ENCODE peak calls at places on chromosomes 3 and 15, in seven cellular contexts. D is H1, O is IMR-90, A is H9, V is mesenchymal stem cell, P is neuronal stem cell, F is trophoblast cell. S is an unnamed sample.

GRCh38 chr15:80171787-80172186 is 19.0 kb downstream of the FAH start:
- DNase-seq in D (no peak), O (no peak), A (no peak), V (no peak), P (no peak), F (no peak), S (no peak)

GRCh38 chr15:91316123-91316522 is 216.1 kb downstream of the SV2B start:
- DNase-seq in D (no peak), O (no peak), A (no peak), V (no peak), P (no peak), F (no peak), S (no peak)

GRCh38 chr3:167851171-167851570 is 115.7 kb downstream of the SERPINI1 start:
- DNase-seq in D (no peak), O (peak), A (no peak), V (no peak), P (no peak), F (no peak), S (no peak)

GRCh38 chr3:43870110-43870509 is 179.4 kb downstream of the ABHD5 start:
- DNase-seq in D (no peak), O (peak), A (peak), V (peak), P (no peak), F (no peak), S (peak)

GRCh38 chr3:14352002-14352627 is 50.3 kb upstream of the SLC6A6 start:
- DNase-seq in D (peak), O (peak), A (peak), V (no peak), P (no peak), F (peak), S (peak)

GRCh38 chr3:47432673-47433072 is 43.1 kb downstream of the SCAP start:
- DNase-seq in D (no peak), O (no peak), A (no peak), V (no peak), P (no peak), F (no peak), S (no peak)

GRCh38 chr3:76724075-76724474 is 315.8 kb upstream of the ROBO2 start:
- DNase-seq in D (no peak), O (no peak), A (no peak), V (no peak), P (no peak), F (no peak), S (no peak)

GRCh38 chr15:67405208-67406191 is 115.4 kb upstream of the C15orf61 start:
- DNase-seq in D (no peak), O (peak), A (no peak), V (peak), P (no peak), F (no peak), S (no peak)

GRCh38 chr3:29453278-29453961 is 172.5 kb downstream of the RBMS3 start:
- DNase-seq in D (no peak), O (no peak), A (no peak), V (no peak), P (no peak), F (no peak), S (peak)

GRCh38 chr15:90126457-90127435 is 24.5 kb upstream of the IDH2 start:
- DNase-seq in D (peak), O (no peak), A (peak), V (no peak), P (no peak), F (peak), S (peak)

GRCh38 chr15:88975891-88976290 is 62.7 kb upstream of the MFGE8 start:
- DNase-seq in D (no peak), O (no peak), A (no peak), V (no peak), P (no peak), F (peak), S (no peak)

GRCh38 chr15:35925634-35926380 is 379.8 kb upstream of the DPH6 start:
- DNase-seq in D (no peak), O (peak), A (no peak), V (peak), P (no peak), F (peak), S (peak)

GRCh38 chr3:126197854-126198584 is 17.6 kb upstream of the ALDH1L1 start:
- DNase-seq in D (peak), O (peak), A (peak), V (peak), P (no peak), F (peak), S (peak)

GRCh38 chr3:105394177-105394576 is 27.5 kb downstream of the ALCAM start:
- DNase-seq in D (no peak), O (no peak), A (peak), V (peak), P (no peak), F (peak), S (peak)

GRCh38 chr3:53821631-53822068 is 24.6 kb downstream of the CHDH start:
- DNase-seq in D (no peak), O (peak), A (no peak), V (no peak), P (no peak), F (peak), S (no peak)

GRCh38 chr3:70342149-70342548 is 29.7 kb upstream of the MDFIC2 start:
- DNase-seq in D (no peak), O (no peak), A (no peak), V (no peak), P (no peak), F (no peak), S (no peak)

GRCh38 chr3:14424711-14425573 is 22.5 kb downstream of the SLC6A6 start:
- DNase-seq in D (no peak), O (peak), A (no peak), V (peak), P (no peak), F (no peak), S (peak)

GRCh38 chr15:39624806-39625205 is 43.9 kb downstream of the THBS1 start:
- DNase-seq in D (no peak), O (peak), A (no peak), V (peak), P (no peak), F (no peak), S (no peak)

GRCh38 chr3:134753999-134754742 is 40.9 kb upstream of the EPHB1 start:
- DNase-seq in D (peak), O (no peak), A (peak), V (no peak), P (no peak), F (no peak), S (peak)

GRCh38 chr3:43768594-43768993 is 77.9 kb downstream of the ABHD5 start:
- DNase-seq in D (no peak), O (peak), A (no peak), V (no peak), P (no peak), F (no peak), S (no peak)

GRCh38 chr3:176939022-176939817 is 258.1 kb downstream of the TBL1XR1 start:
- DNase-seq in D (no peak), O (peak), A (peak), V (peak), P (peak), F (peak), S (peak)

GRCh38 chr15:77650285-77650684 is 17.6 kb upstream of the LINGO1 start:
- DNase-seq in D (peak), O (no peak), A (peak), V (no peak), P (peak), F (no peak), S (peak)

GRCh38 chr15:77656294-77656693 is 23.6 kb upstream of the LINGO1 start:
- DNase-seq in D (no peak), O (no peak), A (no peak), V (no peak), P (no peak), F (no peak), S (no peak)

GRCh38 chr15:77654975-77655374 is 22.3 kb upstream of the LINGO1 start:
- DNase-seq in D (peak), O (no peak), A (peak), V (peak), P (no peak), F (no peak), S (peak)

GRCh38 chr15:77657629-77658238 is 25.0 kb upstream of the LINGO1 start:
- DNase-seq in D (no peak), O (no peak), A (no peak), V (no peak), P (no peak), F (no peak), S (no peak)

DNA sequence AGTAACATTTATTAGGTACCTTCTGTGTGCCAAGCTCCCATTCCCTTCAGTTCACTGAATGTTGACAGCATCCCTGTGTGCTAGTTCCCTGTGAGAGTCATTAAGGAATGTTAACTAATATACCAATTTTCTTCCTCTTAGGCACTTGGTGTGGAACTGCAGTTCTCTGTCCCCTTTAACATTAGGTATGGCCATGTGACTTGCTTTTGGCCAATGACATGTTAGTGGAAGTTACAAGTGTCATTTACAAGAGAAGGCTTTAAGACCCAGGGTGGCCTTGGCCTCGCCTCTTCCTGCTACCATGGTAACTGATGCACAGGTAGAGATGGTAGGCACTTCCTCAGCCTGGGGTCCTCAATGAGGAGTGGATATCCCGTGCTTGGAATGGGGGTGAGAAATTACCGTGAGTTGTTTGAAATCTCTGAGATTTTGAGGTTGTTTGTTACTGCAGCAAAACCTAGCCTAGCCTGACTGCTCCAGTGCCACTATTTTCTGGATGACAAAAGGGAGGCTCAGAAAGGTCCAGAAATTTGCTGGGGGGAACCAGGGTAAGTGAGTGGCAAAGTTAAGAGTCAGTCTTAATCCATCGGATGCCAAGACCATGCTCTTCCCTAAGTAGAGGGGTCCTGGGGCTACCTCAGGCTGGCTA is 21.2 kb upstream of the LINGO1 start:
- DNase-seq in D (no peak), O (no peak), A (no peak), V (no peak), P (no peak), F (no peak), S (no peak)
- H3K4ac ChIP-seq in D (no peak), O (no peak), A (no peak), V (no peak), P (no peak), F (no peak), S (no peak)

DNA sequence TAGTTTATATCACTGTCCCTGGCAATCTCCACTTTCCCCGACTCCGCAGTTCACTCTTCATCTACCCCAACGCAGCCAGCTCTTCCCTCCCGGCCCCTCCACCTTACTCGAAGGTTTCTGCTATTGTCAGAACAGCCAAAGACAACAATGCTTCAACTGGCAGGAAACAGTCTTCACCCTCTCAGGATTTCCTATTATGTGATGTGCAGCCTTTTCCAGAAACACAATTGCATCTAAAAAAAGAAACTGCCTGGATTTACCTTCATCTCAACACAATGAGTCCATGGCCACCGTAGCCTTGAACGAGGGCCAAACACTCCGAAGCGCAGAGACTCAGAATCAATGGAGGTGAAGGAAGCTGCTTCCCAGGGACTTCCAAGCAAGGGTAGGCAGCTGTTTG is 182.1 kb upstream of the TSC22D2 start:
- DNase-seq in D (no peak), O (no peak), A (no peak), V (no peak), P (no peak), F (no peak), S (no peak)
- H2AK5ac ChIP-seq in D (no peak), O (peak), A (no peak), V (no peak), P (no peak), F (no peak), S (no peak)

DNA sequence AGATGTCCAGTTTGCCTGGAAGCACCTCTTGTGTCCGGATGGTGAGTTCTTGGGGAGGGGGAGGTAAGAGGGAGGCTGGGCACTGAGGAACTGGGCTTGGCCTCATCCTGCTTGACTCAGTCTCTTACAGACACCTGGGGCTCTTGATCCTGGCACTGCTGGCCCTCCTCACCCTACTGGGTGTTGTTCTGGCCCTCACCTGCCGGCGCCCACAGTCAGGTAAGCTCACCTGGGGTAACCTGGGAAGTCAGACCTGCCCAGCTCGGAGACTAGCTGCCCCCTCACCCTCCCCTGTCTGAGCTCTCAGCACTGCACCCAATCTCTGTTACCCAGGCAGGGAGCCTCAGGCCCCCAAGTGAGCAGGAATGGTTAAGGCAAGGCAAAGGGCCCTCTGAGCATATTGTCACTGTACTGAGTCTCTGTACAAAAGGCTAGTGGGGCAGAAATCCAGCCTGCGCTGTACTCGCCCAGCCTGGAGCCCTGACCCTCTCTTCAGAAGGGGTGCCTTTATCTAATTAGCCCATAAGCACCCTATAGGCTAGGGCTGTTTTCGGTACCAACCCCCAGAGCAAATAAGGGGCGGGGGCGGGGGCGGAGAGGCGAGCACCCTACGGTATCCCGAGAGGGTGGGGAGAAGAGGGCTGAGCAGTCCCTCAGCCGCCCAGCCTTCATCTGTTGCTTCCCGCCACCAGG is 2.2 kb upstream of the IL17RC start:
- DNase-seq in D (no peak), O (no peak), A (peak), V (peak), P (no peak), F (no peak), S (no peak)
- H3K4ac ChIP-seq in D (no peak), O (peak), A (no peak), V (peak), P (no peak), F (no peak), S (no peak)

GRCh38 chr15:65690778-65691177 is 69.0 kb downstream of the SLC24A1 start:
- DNase-seq in D (no peak), O (no peak), A (no peak), V (no peak), P (no peak), F (no peak), S (no peak)

GRCh38 chr15:65688462-65688861 is 66.7 kb downstream of the SLC24A1 start:
- DNase-seq in D (no peak), O (no peak), A (no peak), V (no peak), P (no peak), F (no peak), S (no peak)

GRCh38 chr15:65695073-65695472 is 73.3 kb downstream of the SLC24A1 start:
- DNase-seq in D (no peak), O (no peak), A (no peak), V (peak), P (no peak), F (no peak), S (no peak)

DNA sequence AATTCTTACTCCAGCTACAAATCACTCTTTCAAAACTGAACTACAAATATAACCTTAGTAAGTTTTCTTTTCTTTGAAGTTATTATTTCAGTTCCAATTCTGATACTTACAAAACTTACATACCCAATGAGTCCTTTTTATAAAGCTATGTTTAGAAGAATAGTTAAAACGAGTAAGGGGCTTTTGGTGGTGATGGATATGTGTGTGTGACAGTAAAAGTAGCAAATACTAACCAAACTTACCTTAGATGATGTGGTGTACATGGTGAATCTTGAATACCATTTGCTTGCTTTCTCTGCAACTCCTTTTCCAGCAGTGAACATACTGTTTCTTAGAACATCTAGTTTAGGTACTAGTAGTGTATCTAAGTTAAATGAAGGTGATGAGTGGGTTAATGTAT is 68.4 kb downstream of the SLC24A1 start:
- DNase-seq in D (no peak), O (no peak), A (no peak), V (no peak), P (no peak), F (no peak), S (no peak)
- H2AK5ac ChIP-seq in D (no peak), O (no peak), A (no peak), V (no peak), P (no peak), F (no peak), S (no peak)

DNA sequence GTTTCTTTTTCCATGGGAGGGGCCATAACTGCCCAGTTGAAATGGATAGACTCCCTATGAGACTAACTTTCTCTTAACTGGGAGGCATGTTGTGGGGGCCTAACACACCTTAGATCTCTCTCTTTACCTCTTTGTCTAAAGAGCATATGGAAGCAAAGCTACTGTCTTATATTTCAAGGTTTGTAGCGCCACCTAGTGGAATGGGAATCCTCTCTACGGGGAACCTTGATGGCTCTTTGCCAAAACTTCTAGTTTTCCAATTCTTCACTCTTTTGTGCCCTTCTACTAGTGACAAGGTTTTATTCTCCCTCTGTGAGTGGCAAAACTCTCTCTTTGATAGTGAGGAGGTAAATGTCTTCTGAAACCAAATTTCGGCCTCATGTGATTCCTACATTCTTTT is 1030.4 kb upstream of the CADM2 start:
- DNase-seq in D (peak), O (no peak), A (no peak), V (no peak), P (no peak), F (no peak), S (peak)
- H3K4ac ChIP-seq in D (no peak), O (no peak), A (no peak), V (no peak), P (no peak), F (no peak), S (no peak)

DNA sequence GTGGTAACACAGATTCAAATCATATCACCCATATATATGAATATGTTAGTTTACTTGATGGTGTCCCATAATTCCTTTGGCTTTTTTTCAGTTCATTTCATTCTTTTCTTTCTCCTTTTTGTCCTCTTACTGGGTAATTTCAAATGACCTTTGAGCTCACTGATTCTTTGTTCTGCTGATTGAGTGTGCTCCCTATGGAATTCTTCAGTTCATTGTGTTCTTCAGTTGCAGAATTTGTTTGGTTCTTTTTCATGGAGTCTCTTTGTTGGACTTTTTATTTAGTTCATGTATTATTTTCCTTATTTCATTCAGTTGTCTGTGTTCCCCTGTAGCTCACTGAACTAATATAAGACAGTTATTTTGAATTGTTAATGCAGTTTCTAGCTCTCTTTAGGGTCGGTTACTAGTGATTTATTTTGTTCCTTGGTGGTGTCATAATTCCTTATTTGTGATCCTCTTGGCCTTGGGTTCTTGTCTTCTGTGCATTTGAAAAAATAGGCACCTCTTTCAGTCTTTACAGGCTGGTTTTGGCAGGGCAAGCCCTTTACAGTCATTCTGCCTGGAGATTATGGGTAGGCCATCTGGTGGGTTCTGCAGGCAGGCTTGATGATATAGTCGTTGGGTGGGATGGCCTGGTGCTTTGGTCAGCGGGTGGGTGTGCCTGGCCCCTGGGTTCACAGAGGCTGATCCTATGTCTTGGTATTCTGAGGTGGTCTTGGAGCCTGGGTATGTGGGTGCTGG is 63.0 kb downstream of the DOCK3 start:
- DNase-seq in D (no peak), O (no peak), A (no peak), V (no peak), P (peak), F (no peak), S (no peak)
- H2AK5ac ChIP-seq in D (no peak), O (no peak), A (no peak), V (no peak), P (peak), F (no peak), S (no peak)

GRCh38 chr3:62068337-62068736 is 305.0 kb downstream of the FEZF2 start:
- DNase-seq in D (no peak), O (no peak), A (no peak), V (no peak), P (no peak), F (no peak), S (no peak)
- H3K4ac ChIP-seq in D (no peak), O (no peak), A (no peak), V (no peak), P (no peak), F (no peak), S (no peak)

GRCh38 chr3:181687738-181688137 is 24.0 kb upstream of the SOX2 start:
- DNase-seq in D (no peak), O (no peak), A (no peak), V (no peak), P (no peak), F (no peak), S (no peak)

GRCh38 chr3:181690769-181691168 is 21.0 kb upstream of the SOX2 start:
- DNase-seq in D (no peak), O (no peak), A (no peak), V (no peak), P (no peak), F (no peak), S (no peak)

GRCh38 chr3:181691951-181692849 is 19.5 kb upstream of the SOX2 start:
- DNase-seq in D (no peak), O (no peak), A (no peak), V (no peak), P (no peak), F (no peak), S (no peak)

GRCh38 chr3:181687190-181687589 is 24.5 kb upstream of the SOX2 start:
- DNase-seq in D (no peak), O (no peak), A (no peak), V (no peak), P (no peak), F (no peak), S (no peak)

GRCh38 chr3:181689546-181689945 is 22.2 kb upstream of the SOX2 start:
- DNase-seq in D (no peak), O (no peak), A (no peak), V (no peak), P (no peak), F (no peak), S (no peak)
- H2AK5ac ChIP-seq in D (no peak), O (no peak), A (no peak), V (no peak), P (no peak), F (no peak), S (no peak)